ENCODE peak calls at places on chromosomes 5 and 9, in six cellular contexts. V is GM23338; E is NCI-H524 treated with DMSO at 0.1 percent for 48 hours; P is stimulated activated CD4-positive, alpha-beta T cell treated with anti-CD3 and anti-CD28 coated beads, Interleukin-2, amount 100 ng/mL, for 48 hours; K is GM03348; A is substantia nigra. Q is an unnamed sample.

GRCh38 chr9:110869931-110870330 is 168.3 kb downstream of the LPAR1 start:
- DNase-seq in V (no peak), E (no peak), P (no peak), K (no peak), A (no peak), Q (no peak)

GRCh38 chr5:151954271-151954670 is 29.6 kb upstream of the GLRA1 start:
- DNase-seq in V (no peak), E (no peak), P (no peak), K (no peak), A (no peak), Q (no peak)

GRCh38 chr9:1939926-1940368 is 75.2 kb upstream of the SMARCA2 start:
- DNase-seq in V (peak), E (peak), P (peak), K (no peak), A (no peak), Q (peak)

GRCh38 chr9:6855860-6856259 is 98.1 kb downstream of the KDM4C start:
- DNase-seq in V (no peak), E (no peak), P (no peak), K (no peak), A (no peak), Q (no peak)

GRCh38 chr5:160646033-160646432 is 206.0 kb downstream of the ATP10B start:
- DNase-seq in V (no peak), E (no peak), P (no peak), K (no peak), A (no peak), Q (no peak)

GRCh38 chr5:118558871-118559270 is 429.5 kb downstream of the DTWD2 start:
- DNase-seq in V (no peak), E (no peak), P (no peak), K (no peak), A (no peak), Q (no peak)

GRCh38 chr5:109689740-109690455 is at the start of gene MAN2A1:
- DNase-seq in V (peak), E (no peak), P (peak), K (peak), A (no peak), Q (peak)

GRCh38 chr9:109013678-109014145 is 413 bp upstream of the CTNNAL1 start:
- DNase-seq in V (no peak), E (peak), P (no peak), K (peak), A (no peak), Q (no peak)

GRCh38 chr9:123441769-123442168 is 85.8 kb downstream of the CRB2 start:
- DNase-seq in V (no peak), E (no peak), P (no peak), K (no peak), A (no peak), Q (no peak)

GRCh38 chr5:166062719-166063118 is 2228.7 kb upstream of the WWC1 start:
- DNase-seq in V (no peak), E (no peak), P (no peak), K (no peak), A (no peak), Q (no peak)

GRCh38 chr9:137045294-137046093 is 483 bp downstream of the NPDC1 start:
- DNase-seq in V (peak), E (no peak), P (no peak), K (peak), A (no peak), Q (peak)

GRCh38 chr9:76638001-76638400 is 126.2 kb upstream of the PCA3 start:
- DNase-seq in V (no peak), E (no peak), P (no peak), K (no peak), A (no peak), Q (no peak)

GRCh38 chr5:36152324-36153298 is 700 bp downstream of the SKP2 start:
- DNase-seq in V (peak), E (no peak), P (no peak), K (peak), A (no peak), Q (peak)

GRCh38 chr5:6633469-6634326 is 458 bp downstream of the SRD5A1 start:
- DNase-seq in V (peak), E (no peak), P (peak), K (peak), A (no peak), Q (peak)

GRCh38 chr5:170681013-170681433 is 102.5 kb upstream of the GABRP start:
- DNase-seq in V (peak), E (no peak), P (peak), K (peak), A (no peak), Q (peak)

GRCh38 chr5:172870261-172870806 is 36.3 kb downstream of the ERGIC1 start:
- DNase-seq in V (no peak), E (no peak), P (no peak), K (peak), A (no peak), Q (peak)

GRCh38 chr5:176803943-176804498 is 6.3 kb upstream of the UNC5A start:
- DNase-seq in V (peak), E (no peak), P (peak), K (no peak), A (no peak), Q (peak)

GRCh38 chr5:16589658-16590057 is 27.1 kb downstream of the RETREG1 start:
- DNase-seq in V (no peak), E (no peak), P (no peak), K (no peak), A (no peak), Q (no peak)

GRCh38 chr9:123099042-123099441 is 65.6 kb downstream of the GPR21 start:
- DNase-seq in V (no peak), E (no peak), P (no peak), K (no peak), A (no peak), Q (no peak)

GRCh38 chr5:181241393-181241975 is 2.2 kb downstream of the RACK1 start:
- DNase-seq in V (no peak), E (no peak), P (no peak), K (peak), A (no peak), Q (no peak)

GRCh38 chr5:56279979-56280378 is 46.8 kb upstream of the ANKRD55 start:
- DNase-seq in V (no peak), E (no peak), P (no peak), K (peak), A (no peak), Q (no peak)

GRCh38 chr5:171622010-171622409 is 163.6 kb upstream of the SMIM23 start:
- DNase-seq in V (no peak), E (no peak), P (no peak), K (no peak), A (no peak), Q (no peak)

GRCh38 chr9:129301941-129302340 is 123.9 kb upstream of the IER5L start:
- DNase-seq in V (no peak), E (no peak), P (no peak), K (no peak), A (no peak), Q (no peak)

GRCh38 chr9:16482764-16483163 is 387.7 kb downstream of the BNC2 start:
- DNase-seq in V (no peak), E (no peak), P (no peak), K (no peak), A (no peak), Q (no peak)

GRCh38 chr9:12859704-12860251 is 85.0 kb downstream of the LURAP1L start:
- DNase-seq in V (no peak), E (no peak), P (no peak), K (peak), A (no peak), Q (no peak)

GRCh38 chr9:116271991-116272390 is 118.4 kb downstream of the PAPPA start:
- DNase-seq in V (peak), E (no peak), P (no peak), K (no peak), A (no peak), Q (no peak)

GRCh38 chr5:168770036-168770498 is 190.9 kb upstream of the PANK3 start:
- DNase-seq in V (no peak), E (peak), P (no peak), K (no peak), A (no peak), Q (no peak)

GRCh38 chr5:20340123-20340522 is 352.1 kb upstream of the CDH18 start:
- DNase-seq in V (no peak), E (no peak), P (no peak), K (no peak), A (no peak), Q (no peak)

GRCh38 chr5:140253985-140254384 is 48.9 kb downstream of the PFDN1 start:
- DNase-seq in V (no peak), E (no peak), P (no peak), K (peak), A (no peak), Q (no peak)

GRCh38 chr9:115058684-115059315 is 59.2 kb downstream of the TNC start:
- DNase-seq in V (no peak), E (no peak), P (no peak), K (peak), A (no peak), Q (peak)

GRCh38 chr5:37834542-37835399 is 5.1 kb downstream of the GDNF start:
- DNase-seq in V (peak), E (no peak), P (no peak), K (no peak), A (no peak), Q (peak)

GRCh38 chr5:111313017-111313724 is 89.0 kb downstream of the CAMK4 start:
- DNase-seq in V (no peak), E (no peak), P (no peak), K (no peak), A (no peak), Q (no peak)

GRCh38 chr5:160213537-160213936 is 15.8 kb upstream of the FABP6 start:
- DNase-seq in V (no peak), E (no peak), P (no peak), K (no peak), A (no peak), Q (no peak)

GRCh38 chr5:3793162-3793561 is 197.5 kb downstream of the IRX1 start:
- DNase-seq in V (no peak), E (no peak), P (no peak), K (no peak), A (no peak), Q (no peak)

GRCh38 chr9:33445389-33445881 is 2.0 kb downstream of the AQP3 start:
- DNase-seq in V (no peak), E (no peak), P (no peak), K (no peak), A (no peak), Q (no peak)

Q was measured in cardiac muscle cell.